ENCODE peak calls at places on chromosomes 6 and 20, in seven cellular contexts. H is tibial artery, F is fibroblast of pulmonary artery, T is IMR-90, X is adrenal gland, Y is right lobe of liver, V is suprapubic skin. W is an unnamed sample.

GRCh38 chr20:11140359-11140758 is 466.6 kb upstream of the JAG1 start:
- DNase-seq in H (no peak), F (peak; percentile 94), T (peak; percentile 84), X (no peak), Y (no peak), V (no peak), W (no peak)

GRCh38 chr6:123808556-123808955 is 4.9 kb downstream of the NKAIN2 start:
- DNase-seq in H (no peak), F (no peak), T (no peak), X (no peak), Y (no peak), V (no peak), W (no peak)

GRCh38 chr6:54892831-54893230 is 46.3 kb downstream of the FAM83B start:
- DNase-seq in H (no peak), F (peak; percentile 60), T (peak; percentile 96), X (no peak), Y (no peak), V (no peak), W (no peak)

GRCh38 chr6:37699138-37699766 is 1.6 kb upstream of the MDGA1 start:
- DNase-seq in H (no peak), F (no peak), T (no peak), X (no peak), Y (no peak), V (no peak), W (no peak)

GRCh38 chr20:25032065-25032477 is 25.9 kb downstream of the ACSS1 start:
- DNase-seq in H (no peak), F (no peak), T (no peak), X (no peak), Y (no peak), V (no peak), W (no peak)

GRCh38 chr6:91711518-91711917 is 1124.6 kb upstream of the MAP3K7 start:
- DNase-seq in H (no peak), F (no peak), T (no peak), X (no peak), Y (no peak), V (no peak), W (no peak)

GRCh38 chr6:96816182-96816888 is 20.9 kb downstream of the GPR63 start:
- DNase-seq in H (no peak), F (peak; percentile 56), T (peak; percentile 48), X (no peak), Y (no peak), V (no peak), W (no peak)

GRCh38 chr20:61839912-61840441 is 225.7 kb downstream of the TAF4 start:
- DNase-seq in H (no peak), F (no peak), T (no peak), X (no peak), Y (peak; percentile 34), V (no peak), W (no peak)

GRCh38 chr20:16806886-16807285 is 58.7 kb downstream of the OTOR start:
- DNase-seq in H (no peak), F (peak; percentile 22), T (peak; percentile 39), X (no peak), Y (no peak), V (no peak), W (no peak)

GRCh38 chr20:21103582-21104465 is 2.3 kb downstream of the LINC00237 start:
- DNase-seq in H (no peak), F (no peak), T (no peak), X (no peak), Y (no peak), V (no peak), W (no peak)

GRCh38 chr6:143164565-143165105 is 103.9 kb downstream of the AIG1 start:
- DNase-seq in H (no peak), F (no peak), T (no peak), X (no peak), Y (no peak), V (no peak), W (no peak)

GRCh38 chr6:79005024-79005423 is 73.0 kb downstream of the PHIP start:
- DNase-seq in H (no peak), F (no peak), T (peak; percentile 2), X (no peak), Y (no peak), V (no peak), W (no peak)

GRCh38 chr6:100663219-100663863 is 198.6 kb upstream of the SIM1 start:
- DNase-seq in H (no peak), F (peak; percentile 86), T (peak; percentile 94), X (no peak), Y (no peak), V (no peak), W (no peak)

GRCh38 chr6:29414588-29414987 is at the start of gene OR12D1:
- DNase-seq in H (no peak), F (no peak), T (no peak), X (no peak), Y (no peak), V (no peak), W (no peak)

GRCh38 chr6:43916091-43916923 is 146.3 kb downstream of the VEGFA start:
- DNase-seq in H (no peak), F (peak; percentile 49), T (peak; percentile 63), X (peak; percentile 62), Y (peak; percentile 66), V (no peak), W (no peak)

GRCh38 chr20:57760698-57761412 is 51.0 kb upstream of the PMEPA1 start:
- DNase-seq in H (peak; percentile 3), F (no peak), T (no peak), X (no peak), Y (no peak), V (peak; percentile 28), W (no peak)

GRCh38 chr6:150934380-150934779 is 68.9 kb downstream of the MTHFD1L start:
- DNase-seq in H (no peak), F (peak; percentile 73), T (peak; percentile 93), X (no peak), Y (no peak), V (no peak), W (no peak)

GRCh38 chr6:154653385-154653784 is 79.8 kb upstream of the SCAF8 start:
- DNase-seq in H (no peak), F (peak; percentile 57), T (no peak), X (no peak), Y (no peak), V (no peak), W (no peak)

GRCh38 chr20:19777981-19778380 is 19.9 kb downstream of the RIN2 start:
- DNase-seq in H (no peak), F (no peak), T (no peak), X (no peak), Y (no peak), V (no peak), W (no peak)

DNA sequence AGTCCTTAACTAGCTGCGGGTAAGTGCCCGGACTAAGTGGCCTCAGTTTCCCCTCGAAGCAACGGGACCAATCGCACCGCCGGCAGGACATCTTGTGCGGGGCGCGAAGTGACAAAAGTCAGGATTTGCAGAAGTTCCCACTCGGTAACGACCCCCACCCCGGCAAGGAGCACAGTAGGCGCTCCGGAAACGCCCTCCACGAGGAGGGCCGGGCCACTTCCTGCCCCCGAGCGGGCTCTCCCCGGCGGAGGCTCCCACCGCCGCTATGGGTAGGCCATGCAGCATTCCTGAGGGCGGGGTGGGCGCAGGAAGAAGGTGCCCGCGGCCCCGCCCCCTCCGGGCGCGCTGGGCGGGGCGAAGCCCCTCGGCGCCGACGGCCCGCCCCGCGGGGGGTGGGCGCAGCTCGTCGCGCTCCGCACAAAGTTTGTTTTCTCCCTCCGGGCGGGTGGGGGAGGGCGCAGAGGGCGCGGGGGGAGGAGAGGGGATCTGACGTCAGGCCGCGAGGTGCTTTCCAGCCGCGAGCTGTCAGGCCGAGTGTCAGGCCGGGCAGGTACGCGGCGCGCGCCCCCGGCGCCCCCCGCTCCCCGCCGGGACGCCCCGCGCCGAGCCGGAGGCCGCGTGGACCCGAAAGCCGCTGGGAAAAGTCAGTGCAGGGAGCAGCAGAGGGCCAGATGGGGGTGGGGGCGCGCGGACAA is at the start of gene TGIF2:
- DNase-seq in H (peak; percentile 70), F (peak; percentile 80), T (peak; percentile 81), X (peak; percentile 86), Y (peak; percentile 90), V (peak; percentile 91), W (peak; percentile 37)
- TF ChIP-seq CTCF in H (no peak), F (no peak), T (no peak), X (no peak), Y (no peak), V (no peak), W (no peak)

GRCh38 chr6:26216886-26217713 is 129.9 kb downstream of the HFE start:
- DNase-seq in H (peak; percentile 84), F (peak; percentile 90), T (peak; percentile 90), X (peak; percentile 92), Y (peak; percentile 87), V (peak; percentile 92), W (no peak)
- TF ChIP-seq CTCF in H (peak; percentile 37), F (peak; percentile 40), T (peak; percentile 52), X (peak; percentile 3), Y (peak; percentile 38), V (peak; percentile 28), W (no peak)

GRCh38 chr6:108731229-108731565 is 117.0 kb upstream of the ARMC2 start:
- DNase-seq in H (no peak), F (no peak), T (no peak), X (no peak), Y (no peak), V (peak; percentile 31), W (no peak)

GRCh38 chr6:108734336-108734922 is 113.8 kb upstream of the ARMC2 start:
- DNase-seq in H (no peak), F (no peak), T (no peak), X (no peak), Y (no peak), V (peak; percentile 15), W (no peak)

GRCh38 chr6:108730556-108731228 is 117.5 kb upstream of the ARMC2 start:
- DNase-seq in H (no peak), F (no peak), T (no peak), X (no peak), Y (no peak), V (peak; percentile 13), W (no peak)

GRCh38 chr6:108733706-108734105 is 114.5 kb upstream of the ARMC2 start:
- DNase-seq in H (no peak), F (no peak), T (no peak), X (no peak), Y (no peak), V (peak; percentile 2), W (no peak)

DNA sequence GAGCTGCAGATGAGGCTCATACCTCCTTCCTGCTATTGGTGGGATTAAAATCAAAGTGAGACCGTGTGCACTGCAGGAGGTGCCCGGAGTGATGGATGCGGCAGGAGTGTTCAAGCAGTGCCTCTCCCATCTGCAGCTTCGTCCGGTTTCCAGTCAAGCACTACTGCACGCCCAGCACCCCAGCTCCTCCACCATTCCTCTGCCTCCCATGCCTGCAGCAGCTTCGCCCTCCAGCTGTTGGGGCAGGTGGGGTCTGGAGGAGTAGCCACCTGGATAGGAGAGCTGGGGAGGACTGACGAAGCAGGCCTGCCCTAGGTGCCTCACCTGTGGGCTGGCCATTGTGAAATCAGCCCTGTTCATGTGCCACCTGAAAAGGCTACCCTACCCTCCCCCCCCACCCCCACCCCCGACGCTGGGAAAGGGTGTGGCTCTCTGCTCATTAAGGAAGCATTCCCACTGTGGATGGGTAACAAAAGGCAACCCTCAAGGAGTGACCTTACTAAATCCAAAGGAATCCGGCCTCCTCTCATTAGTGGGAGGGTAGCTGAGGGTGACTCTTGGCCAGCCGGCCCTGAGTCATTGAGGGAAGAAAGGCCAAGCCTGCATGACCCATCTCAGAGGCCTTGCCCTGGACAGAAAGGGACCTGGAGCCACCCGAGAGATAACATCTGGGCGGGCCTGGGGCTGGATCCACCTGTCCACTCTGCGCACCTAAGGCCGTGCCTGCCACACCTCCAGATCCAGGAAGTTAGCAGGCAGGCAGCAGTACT is 115.9 kb upstream of the ARMC2 start:
- DNase-seq in H (no peak), F (no peak), T (peak; percentile 46), X (no peak), Y (no peak), V (peak; percentile 63), W (no peak)
- TF ChIP-seq CTCF in H (no peak), F (no peak), T (no peak), X (no peak), Y (no peak), V (no peak), W (no peak)

GRCh38 chr6:144372611-144373010 is 87.5 kb downstream of the UTRN start:
- DNase-seq in H (no peak), F (no peak), T (no peak), X (no peak), Y (no peak), V (no peak), W (no peak)
- TF ChIP-seq CTCF in H (no peak), F (no peak), T (no peak), X (no peak), Y (no peak), V (no peak), W (no peak)